ENCODE peak calls at places on chromosome 15, in seven cellular contexts. A is endodermal cell, W is adrenal gland, H is brain microvascular endothelial cell, U is A549, O is fibroblast of mammary gland, X is foreskin fibroblast. C is an unnamed sample.

GRCh38 chr15:66290007-66290406 is 3.4 kb upstream of the DIS3L start:
- DNase-seq in A (no peak), W (no peak), H (no peak), U (no peak), O (no peak), X (no peak), C (no peak)

GRCh38 chr15:31403096-31403495 is 76.5 kb downstream of the KLF13 start:
- DNase-seq in A (no peak), W (no peak), H (peak; percentile 52), U (no peak), O (peak; percentile 78), X (no peak), C (no peak)

GRCh38 chr15:67855842-67856241 is 16.0 kb upstream of the RNU6-1 start:
- DNase-seq in A (no peak), W (no peak), H (no peak), U (no peak), O (no peak), X (no peak), C (no peak)

GRCh38 chr15:25689592-25689991 is 173.5 kb downstream of the ATP10A start:
- DNase-seq in A (peak; percentile 79), W (no peak), H (no peak), U (no peak), O (no peak), X (no peak), C (no peak)

GRCh38 chr15:77057650-77058049 is 13.3 kb downstream of the TSPAN3 start:
- DNase-seq in A (no peak), W (no peak), H (no peak), U (no peak), O (no peak), X (no peak), C (no peak)

GRCh38 chr15:39242345-39242744 is 338.5 kb upstream of the THBS1 start:
- DNase-seq in A (no peak), W (no peak), H (no peak), U (no peak), O (peak; percentile 77), X (peak; percentile 64), C (peak; percentile 63)

GRCh38 chr15:74302821-74303359 is 64.6 kb downstream of the CYP11A1 start:
- DNase-seq in A (peak; percentile 92), W (peak; percentile 46), H (no peak), U (peak; percentile 49), O (no peak), X (no peak), C (peak; percentile 48)

GRCh38 chr15:67501177-67501835 is 19.6 kb upstream of the C15orf61 start:
- DNase-seq in A (no peak), W (no peak), H (no peak), U (no peak), O (peak; percentile 51), X (peak; percentile 29), C (peak; percentile 30)

GRCh38 chr15:76366714-76367113 is 30.1 kb downstream of the ISL2 start:
- DNase-seq in A (no peak), W (no peak), H (no peak), U (no peak), O (no peak), X (no peak), C (no peak)

GRCh38 chr15:41544650-41545015 is 576 bp upstream of the RPAP1 start:
- DNase-seq in A (no peak), W (no peak), H (no peak), U (no peak), O (peak; percentile 78), X (peak; percentile 96), C (no peak)

GRCh38 chr15:56365075-56365711 is at the start of gene TEX9:
- DNase-seq in A (peak; percentile 96), W (peak; percentile 92), H (peak; percentile 84), U (peak; percentile 96), O (peak; percentile 82), X (peak; percentile 79), C (peak; percentile 89)

GRCh38 chr15:56361978-56362377 is 3.2 kb upstream of the TEX9 start:
- DNase-seq in A (no peak), W (no peak), H (no peak), U (no peak), O (no peak), X (no peak), C (no peak)

GRCh38 chr15:56367156-56367555 is 1.9 kb downstream of the TEX9 start:
- DNase-seq in A (no peak), W (no peak), H (no peak), U (no peak), O (no peak), X (no peak), C (no peak)

GRCh38 chr15:56369234-56369633 is 4.0 kb downstream of the TEX9 start:
- DNase-seq in A (no peak), W (no peak), H (no peak), U (no peak), O (no peak), X (no peak), C (peak; percentile 47)

GRCh38 chr15:56366211-56366610 is 985 bp downstream of the TEX9 start:
- DNase-seq in A (no peak), W (no peak), H (no peak), U (no peak), O (no peak), X (no peak), C (no peak)
- H3K4me3 ChIP-seq in A (peak overlapping the region; percentile 95), W (no peak overlapping the region), H (peak overlapping the region; percentile 81), U (peak overlapping the region; percentile 91), O (peak overlapping the region; percentile 99), X (peak overlapping the region; percentile 95), C (peak overlapping the region; percentile 86)

DNA sequence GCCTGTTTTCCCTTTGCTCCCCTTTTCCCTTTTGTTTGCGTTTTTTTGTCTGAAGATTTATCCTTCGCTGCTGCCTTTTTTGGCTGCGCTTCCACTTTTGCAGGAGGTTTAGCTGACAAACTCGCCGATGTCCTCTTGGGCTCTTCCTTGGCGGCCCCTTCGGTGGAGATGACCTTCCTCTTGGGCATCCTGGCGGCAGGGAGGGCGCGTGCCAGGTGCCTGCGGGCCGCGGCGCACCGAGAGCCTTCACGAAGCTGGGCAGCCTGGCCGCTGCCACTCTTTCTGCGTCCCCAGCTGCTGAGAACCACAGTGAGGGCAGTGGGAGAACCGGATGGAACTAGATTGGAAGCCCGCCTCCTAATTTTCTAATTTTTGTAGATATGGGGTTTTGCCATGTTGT is 197.1 kb upstream of the C2CD4B start:
- DNase-seq in A (no peak), W (no peak), H (no peak), U (no peak), O (no peak), X (no peak), C (no peak)
- TF ChIP-seq CTCF in A (no peak), W (no peak), H (no peak), U (no peak), O (no peak), X (no peak), C (no peak)

GRCh38 chr15:92648190-92648875 is 7.2 kb downstream of the FAM174B start:
- DNase-seq in A (peak; percentile 81), W (no peak), H (no peak), U (no peak), O (no peak), X (no peak), C (no peak)
- H3K4me3 ChIP-seq in A (peak overlapping the region; percentile 27), W (no peak overlapping the region), H (no peak overlapping the region), U (no peak overlapping the region), O (no peak overlapping the region), X (no peak overlapping the region), C (no peak overlapping the region)

GRCh38 chr15:95024388-95024787 is 793.0 kb downstream of the MCTP2 start:
- DNase-seq in A (peak; percentile 47), W (no peak), H (peak; percentile 37), U (no peak), O (peak; percentile 57), X (peak; percentile 12), C (peak; percentile 65)
- TF ChIP-seq CTCF in A (peak; percentile 75), W (no peak), H (peak; percentile 60), U (peak; percentile 22), O (peak; percentile 57), X (peak; percentile 57), C (peak; percentile 60)

GRCh38 chr15:92306662-92307061 is 87.0 kb upstream of the ST8SIA2 start:
- DNase-seq in A (peak; percentile 77), W (no peak), H (peak; percentile 20), U (peak; percentile 40), O (no peak), X (no peak), C (no peak)
- H3K4me3 ChIP-seq in A (no peak overlapping the region), W (no peak overlapping the region), H (no peak overlapping the region), U (no peak overlapping the region), O (no peak overlapping the region), X (no peak overlapping the region), C (no peak overlapping the region)

GRCh38 chr15:32657198-32657886 is 15.8 kb downstream of the SCG5 start:
- DNase-seq in A (no peak), W (no peak), H (peak; percentile 22), U (no peak), O (peak; percentile 25), X (no peak), C (peak; percentile 76)
- TF ChIP-seq CTCF in A (peak; percentile 28), W (no peak), H (peak; percentile 63), U (peak; percentile 11), O (peak; percentile 27), X (no peak), C (peak; percentile 67)

GRCh38 chr15:94845391-94845718 is 614.0 kb downstream of the MCTP2 start:
- DNase-seq in A (no peak), W (no peak), H (no peak), U (no peak), O (no peak), X (no peak), C (no peak)

GRCh38 chr15:94843060-94843459 is 611.7 kb downstream of the MCTP2 start:
- DNase-seq in A (no peak), W (no peak), H (no peak), U (no peak), O (no peak), X (no peak), C (no peak)

GRCh38 chr15:94844188-94844532 is 612.8 kb downstream of the MCTP2 start:
- DNase-seq in A (no peak), W (no peak), H (no peak), U (no peak), O (no peak), X (no peak), C (no peak)

GRCh38 chr15:94847325-94847724 is 616.0 kb downstream of the MCTP2 start:
- DNase-seq in A (no peak), W (no peak), H (no peak), U (no peak), O (no peak), X (no peak), C (no peak)

DNA sequence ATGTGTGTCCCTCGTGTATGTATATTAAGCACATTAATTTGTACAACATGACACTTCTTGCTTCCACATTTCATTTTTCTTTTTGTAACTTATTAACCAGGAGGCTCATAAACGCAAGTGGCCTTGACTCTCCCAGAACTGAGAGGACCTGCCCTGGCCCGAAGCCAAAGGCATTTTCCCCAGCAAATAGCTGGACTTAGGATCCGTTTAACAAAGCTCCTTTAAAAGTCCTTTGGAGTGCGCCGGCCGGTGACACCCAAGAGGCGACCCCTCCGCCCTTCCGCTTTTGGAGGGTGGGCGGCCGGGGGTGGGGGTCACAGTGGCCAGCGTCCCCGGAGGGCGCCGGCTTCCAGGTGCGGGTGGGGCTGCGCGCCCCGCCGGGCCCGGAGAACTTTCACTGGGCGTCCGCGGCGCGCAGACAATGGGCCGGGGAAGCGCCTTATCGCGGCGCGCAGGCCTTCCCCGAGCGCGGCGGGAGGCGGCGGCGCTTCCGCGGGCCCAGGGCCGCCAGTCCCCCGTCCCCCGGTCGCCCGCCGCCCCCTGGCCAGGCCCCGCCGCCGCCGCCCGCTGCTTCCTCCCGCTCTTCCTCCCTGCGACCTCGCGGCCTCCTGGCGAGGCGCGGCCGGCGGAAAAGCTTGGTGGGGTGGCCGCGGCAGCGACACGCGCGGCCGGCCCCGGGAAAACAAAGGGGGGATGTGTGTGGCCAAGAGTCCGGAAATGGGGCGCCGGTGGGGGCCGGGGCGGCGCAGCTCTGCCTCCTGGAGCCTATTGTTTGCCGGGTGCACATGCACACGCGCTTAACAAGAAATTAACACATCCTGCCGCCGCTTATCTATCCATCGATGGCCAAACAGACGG is 613.4 kb downstream of the MCTP2 start:
- DNase-seq in A (peak; percentile 84), W (peak; percentile 42), H (peak; percentile 33), U (no peak), O (no peak), X (no peak), C (peak; percentile 29)
- H3K4me3 ChIP-seq in A (peak overlapping the region; percentile 56), W (no peak overlapping the region), H (peak overlapping the region; percentile 45), U (peak overlapping the region; percentile 35), O (no peak overlapping the region), X (peak overlapping the region; percentile 7), C (peak overlapping the region; percentile 24)